ENCODE peak calls at places on chromosomes 12 and 14, in six cellular contexts. A is foreskin fibroblast, H is AG04449, J is AG10803, E is GM12865, M is testis. B is an unnamed sample.

GRCh38 chr12:52222692-52223091 is 10.4 kb upstream of the KRT7 start:
- DNase-seq in J (no peak), H (no peak), A (no peak), M (no peak), E (no peak), B (no peak)

GRCh38 chr14:36069535-36069900 is 107.0 kb downstream of the PTCSC3 start:
- DNase-seq in M (peak), A (peak), H (no peak), J (peak), E (peak), B (no peak)

GRCh38 chr12:68020699-68021098 is 31.5 kb downstream of the IFNG-AS1 start:
- DNase-seq in M (no peak), E (no peak), J (no peak), A (no peak), H (no peak), B (no peak)

GRCh38 chr14:81400202-81400678 is at the start of gene STON2:
- DNase-seq in E (no peak), M (peak), A (peak), H (no peak), J (peak), B (peak)

GRCh38 chr12:58844161-58844560 is 76.1 kb downstream of the LRIG3 start:
- DNase-seq in J (no peak), H (no peak), A (no peak), E (no peak), M (no peak), B (no peak)

GRCh38 chr12:55713721-55714120 is 2.1 kb upstream of the BLOC1S1 start:
- DNase-seq in A (peak), H (no peak), J (peak), M (no peak), E (no peak), B (no peak)

GRCh38 chr14:52885230-52885629 is 65.6 kb downstream of the FERMT2 start:
- DNase-seq in J (peak), M (no peak), H (no peak), A (peak), E (no peak), B (no peak)

GRCh38 chr12:108518101-108518715 is 3.1 kb downstream of the FICD start:
- DNase-seq in H (no peak), A (no peak), J (no peak), M (no peak), E (no peak), B (no peak)

GRCh38 chr12:85405781-85406522 is 125.9 kb downstream of the ALX1 start:
- DNase-seq in J (peak), E (no peak), A (peak), H (peak), M (no peak), B (peak)

GRCh38 chr12:94134226-94134795 is 14.1 kb upstream of the PLXNC1 start:
- DNase-seq in M (peak), J (peak), E (peak), A (peak), H (peak), B (no peak)

GRCh38 chr12:52617403-52617785 is 965 bp downstream of the KRT73 start:
- DNase-seq in H (no peak), A (no peak), E (no peak), M (no peak), J (no peak), B (no peak)

GRCh38 chr14:99884834-99885648 is 91.8 kb downstream of the EML1 start:
- DNase-seq in H (no peak), M (peak), J (peak), A (peak), E (peak), B (no peak)

GRCh38 chr14:75748340-75748739 is 87.3 kb downstream of the TTLL5 start:
- DNase-seq in H (no peak), A (no peak), M (no peak), E (no peak), J (peak), B (no peak)

GRCh38 chr12:94601972-94602517 is 48.3 kb downstream of the TMCC3 start:
- DNase-seq in A (no peak), E (no peak), M (no peak), H (no peak), J (no peak), B (no peak)

GRCh38 chr14:63992858-63993257 is 140.1 kb downstream of the SYNE2 start:
- DNase-seq in J (no peak), E (no peak), H (no peak), A (no peak), M (no peak), B (no peak)

GRCh38 chr12:53207042-53207441 is at the start of gene ITGB7:
- DNase-seq in J (no peak), A (no peak), H (no peak), M (no peak), E (peak), B (no peak)

GRCh38 chr12:115791331-115791730 is 486.2 kb downstream of the MED13L start:
- DNase-seq in J (no peak), H (no peak), E (no peak), A (no peak), M (peak), B (no peak)

GRCh38 chr14:77126461-77126990 is 15.1 kb downstream of the ZDHHC22 start:
- DNase-seq in H (no peak), A (no peak), M (no peak), J (no peak), E (no peak), B (no peak)

GRCh38 chr12:123363743-123364531 is 710 bp downstream of the SBNO1 start:
- DNase-seq in H (no peak), A (peak), J (no peak), E (peak), M (peak), B (no peak)

GRCh38 chr12:64826234-64826633 is 1.8 kb downstream of the TBC1D30 start:
- DNase-seq in A (peak), H (no peak), E (peak), M (peak), J (peak), B (no peak)

GRCh38 chr12:26878661-26879119 is 45.7 kb upstream of the ITPR2 start:
- DNase-seq in A (peak), H (no peak), J (peak), E (peak), M (peak), B (peak)

GRCh38 chr14:85701763-85702162 is 171.8 kb downstream of the FLRT2 start:
- DNase-seq in M (no peak), A (no peak), E (no peak), J (no peak), H (no peak), B (no peak)

GRCh38 chr12:2460051-2460450 is 334.7 kb upstream of the FKBP4 start:
- DNase-seq in M (no peak), H (no peak), J (no peak), A (no peak), E (peak), B (no peak)

GRCh38 chr12:58026892-58027891 is 85.8 kb downstream of the ATP23 start:
- DNase-seq in E (no peak), M (no peak), H (no peak), J (no peak), A (no peak), B (no peak)

GRCh38 chr12:132611620-132612019 is 1.2 kb upstream of the LRCOL1 start:
- DNase-seq in J (no peak), A (no peak), H (no peak), M (no peak), E (no peak), B (no peak)

GRCh38 chr14:99774526-99775307 is 18.5 kb upstream of the EML1 start:
- DNase-seq in M (peak), J (peak), E (no peak), H (no peak), A (peak), B (no peak)

GRCh38 chr12:110561471-110562201 is 21.5 kb downstream of the PPTC7 start:
- DNase-seq in M (no peak), H (no peak), J (peak), E (no peak), A (peak), B (no peak)
- H3K4me3 ChIP-seq in M (no peak), H (no peak), J (no peak), E (no peak), A (no peak), B (no peak)

GRCh38 chr12:125135906-125136305 is 70.7 kb downstream of the AACS start:
- DNase-seq in A (no peak), J (no peak), H (no peak), E (no peak), M (no peak), B (no peak)
- H3K4me3 ChIP-seq in A (no peak), J (no peak), H (no peak), E (no peak), M (no peak), B (no peak)

DNA sequence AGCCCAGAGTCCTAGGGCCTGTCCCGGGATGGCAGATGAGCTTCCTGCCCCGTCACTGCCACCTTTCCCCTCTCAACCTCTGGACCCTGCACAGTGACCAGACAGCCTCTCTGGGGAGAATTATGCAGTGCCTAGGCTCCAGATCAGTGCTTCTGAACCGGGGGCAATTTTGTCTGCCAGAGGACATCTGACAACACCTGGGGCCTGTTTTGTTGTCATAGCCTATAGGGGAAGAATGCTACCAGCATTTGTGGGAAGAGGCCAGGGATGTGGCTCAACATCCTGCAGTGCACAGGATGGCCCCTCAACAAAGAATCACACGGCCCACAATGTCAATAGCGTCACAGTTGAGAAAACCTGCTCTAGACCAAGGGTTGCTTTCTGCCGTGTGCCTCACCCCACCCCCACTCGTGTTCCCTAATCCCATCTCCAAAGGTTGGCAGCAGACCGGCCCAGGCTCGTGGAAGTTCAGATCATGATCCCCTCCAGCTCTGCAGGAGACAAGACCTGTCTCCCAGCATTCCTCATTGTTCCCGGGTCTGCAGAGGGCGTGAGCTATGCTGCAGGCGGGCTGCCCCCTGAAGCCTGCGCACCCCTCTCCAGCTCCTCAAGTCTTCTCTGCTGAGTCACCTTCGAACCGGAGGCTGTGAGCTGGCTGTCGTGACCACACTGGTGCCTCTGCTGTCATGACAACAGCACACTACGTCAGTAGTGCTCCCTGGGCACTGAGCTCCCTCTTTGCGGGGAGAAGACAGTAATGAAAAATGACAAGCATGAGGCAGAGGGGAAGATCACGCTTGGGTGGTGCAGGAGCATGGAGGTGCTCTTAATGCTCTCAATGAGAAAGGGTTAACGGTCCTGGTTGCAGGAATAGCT is 2.0 kb upstream of the GAPDH start:
- DNase-seq in A (peak), E (peak), J (peak), M (no peak), H (peak), B (peak)
- H3K4me3 ChIP-seq in A (peak), E (peak), J (peak), M (no peak), H (peak), B (peak)

GRCh38 chr12:114406326-114407033 is 536 bp upstream of the TBX5 start:
- DNase-seq in A (no peak), H (no peak), J (peak), M (no peak), E (no peak), B (no peak)

GRCh38 chr12:114407034-114407420 is 1.1 kb upstream of the TBX5 start:
- DNase-seq in J (no peak), E (no peak), A (peak), M (no peak), H (no peak), B (no peak)

GRCh38 chr12:114404451-114405198 is 1.3 kb downstream of the TBX5 start:
- DNase-seq in H (no peak), E (no peak), M (no peak), J (no peak), A (peak), B (no peak)

GRCh38 chr12:114405199-114405448 is 820 bp downstream of the TBX5 start:
- DNase-seq in E (no peak), M (no peak), J (no peak), H (no peak), A (no peak), B (no peak)

GRCh38 chr12:114405449-114406271 is at the start of gene TBX5:
- DNase-seq in J (peak), A (peak), H (no peak), E (no peak), M (no peak), B (no peak)
- H3K4me3 ChIP-seq in J (peak), A (peak), H (peak), E (no peak), M (no peak), B (peak)

GRCh38 chr14:104086210-104086660 is 735 bp downstream of the ASPG start:
- DNase-seq in A (no peak), M (no peak), E (no peak), H (no peak), J (no peak), B (no peak)
- H3K4me3 ChIP-seq in A (no peak), M (no peak), E (no peak), H (no peak), J (no peak), B (no peak)

GRCh38 chr12:113075137-113075683 is 18.7 kb downstream of the DTX1 start:
- DNase-seq in H (no peak), A (no peak), J (no peak), M (no peak), E (peak), B (no peak)

GRCh38 chr12:113081785-113082296 is 25.3 kb downstream of the DTX1 start:
- DNase-seq in J (no peak), H (no peak), E (no peak), A (no peak), M (peak), B (no peak)

GRCh38 chr12:113080692-113081091 is 24.2 kb downstream of the DTX1 start:
- DNase-seq in J (no peak), E (no peak), M (peak), H (no peak), A (no peak), B (no peak)

GRCh38 chr12:113077057-113077858 is 20.7 kb downstream of the DTX1 start:
- DNase-seq in E (peak), M (no peak), A (no peak), J (no peak), H (no peak), B (no peak)

GRCh38 chr12:113077859-113078256 is 21.3 kb downstream of the DTX1 start:
- DNase-seq in H (no peak), E (no peak), J (no peak), M (no peak), A (no peak), B (no peak)
- H3K4me3 ChIP-seq in H (no peak), E (no peak), J (no peak), M (peak), A (no peak), B (no peak)

DNA sequence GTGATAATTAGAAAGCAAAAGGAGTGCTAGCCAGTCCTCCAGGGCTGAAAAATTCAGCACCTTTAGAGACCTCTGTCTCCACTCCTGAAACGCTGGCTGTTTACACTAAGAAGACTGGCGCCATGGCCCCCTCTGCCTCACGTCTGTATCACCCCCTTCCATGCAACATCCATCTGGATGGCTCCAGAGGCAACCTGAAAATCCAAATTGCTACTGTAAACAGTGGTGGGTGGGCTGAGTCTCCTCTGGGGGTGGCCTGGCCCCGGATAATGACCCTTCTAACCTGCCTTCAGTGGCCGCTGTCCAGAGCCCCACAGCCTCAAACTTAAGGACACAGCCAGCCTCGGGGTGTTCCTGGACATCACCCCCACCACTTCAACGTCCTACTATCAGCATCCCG is 1.4 kb downstream of the PRKD1 start:
- DNase-seq in A (no peak), M (no peak), J (no peak), H (no peak), E (no peak), B (no peak)
- H3K4me3 ChIP-seq in A (peak), M (peak), J (peak), H (peak), E (no peak), B (peak)

B was measured in skeletal muscle cell.